ENCODE peak calls at places on chromosome 2, in nine cellular contexts. W is fibroblast of pulmonary artery; Q is SK-N-MC; L is K562; K is activated CD4-positive, CD25-positive, alpha-beta regulatory T cell treated with anti-CD3 and anti-CD28 coated beads, Interleukin-2, amount 50 U/mL, for 72 hours; S is COLO829; I is IMR-90; J is putamen; U is GM18507. E is an unnamed sample.

GRCh38 chr2:187302146-187302545 is 145.9 kb downstream of the CALCRL start:
- DNase-seq in W (peak), Q (no peak), J (no peak), S (no peak), L (no peak), I (peak), K (no peak), U (no peak), E (no peak)

GRCh38 chr2:9315280-9315847 is 108.0 kb downstream of the ITGB1BP1 start:
- DNase-seq in Q (no peak), U (no peak), S (no peak), L (no peak), I (no peak), K (no peak), J (no peak), W (no peak), E (no peak)

GRCh38 chr2:176383836-176384442 is 114.7 kb downstream of the MTX2 start:
- DNase-seq in Q (no peak), J (no peak), U (no peak), S (no peak), L (no peak), I (no peak), W (no peak), K (no peak), E (no peak)

GRCh38 chr2:95760839-95761525 is 169.2 kb downstream of the TRIM43 start:
- DNase-seq in J (peak), W (peak), I (peak), K (no peak), U (no peak), Q (no peak), S (peak), L (peak), E (peak)

GRCh38 chr2:240857039-240858008 is 11.3 kb upstream of the AGXT start:
- DNase-seq in L (no peak), S (no peak), Q (no peak), J (no peak), W (no peak), K (no peak), I (no peak), U (no peak), E (no peak)

GRCh38 chr2:30404354-30405265 is 42.4 kb upstream of the LCLAT1 start:
- DNase-seq in U (no peak), S (no peak), J (no peak), W (peak), L (no peak), I (peak), Q (no peak), K (no peak), E (peak)

GRCh38 chr2:76821731-76822130 is 700.4 kb downstream of the LRRTM4 start:
- DNase-seq in U (no peak), Q (no peak), L (no peak), J (no peak), S (no peak), K (no peak), W (no peak), I (no peak), E (no peak)

GRCh38 chr2:228774548-228774947 is 496.5 kb downstream of the PID1 start:
- DNase-seq in Q (no peak), L (no peak), J (no peak), K (no peak), I (no peak), U (no peak), W (no peak), S (no peak), E (no peak)

GRCh38 chr2:19747310-19748072 is 154.3 kb downstream of the TTC32 start:
- DNase-seq in J (peak), S (no peak), W (no peak), U (no peak), K (no peak), I (peak), Q (no peak), L (no peak), E (no peak)

GRCh38 chr2:152452256-152452973 is 117.4 kb downstream of the FMNL2 start:
- DNase-seq in J (no peak), L (no peak), S (no peak), U (no peak), K (no peak), I (no peak), Q (no peak), W (no peak), E (no peak)

GRCh38 chr2:123080331-123080730 is 944.8 kb upstream of the CNTNAP5 start:
- DNase-seq in L (no peak), U (no peak), J (no peak), S (no peak), K (no peak), W (peak), I (no peak), Q (no peak), E (no peak)

GRCh38 chr2:172279214-172279613 is 148.2 kb upstream of the ITGA6 start:
- DNase-seq in W (no peak), I (no peak), L (no peak), J (no peak), K (no peak), S (no peak), Q (no peak), U (no peak), E (no peak)

GRCh38 chr2:69046221-69046662 is 33.3 kb downstream of the ANTXR1 start:
- DNase-seq in L (no peak), K (no peak), W (peak), J (no peak), I (peak), U (no peak), S (no peak), Q (no peak), E (peak)

GRCh38 chr2:15943378-15943851 is 3.1 kb downstream of the MYCN start:
- DNase-seq in S (no peak), J (peak), W (no peak), U (no peak), I (no peak), L (peak), K (no peak), Q (no peak), E (no peak)

GRCh38 chr2:37365669-37366068 is 21.2 kb downstream of the QPCT start:
- DNase-seq in U (no peak), L (no peak), Q (no peak), I (no peak), J (no peak), S (no peak), W (no peak), K (no peak), E (no peak)

GRCh38 chr2:180662555-180662954 is 317.9 kb upstream of the UBE2E3 start:
- DNase-seq in Q (no peak), J (no peak), S (no peak), U (no peak), I (no peak), K (no peak), L (no peak), W (no peak), E (no peak)

GRCh38 chr2:176514805-176515500 is 245.7 kb downstream of the MTX2 start:
- DNase-seq in J (no peak), K (no peak), I (no peak), S (no peak), W (no peak), Q (no peak), L (no peak), U (no peak), E (no peak)

GRCh38 chr2:216683846-216684245 is 11.5 kb downstream of the IGFBP5 start:
- DNase-seq in S (no peak), I (peak), Q (no peak), U (no peak), L (no peak), W (peak), K (no peak), J (no peak), E (peak)

GRCh38 chr2:28538652-28539051 is 42.8 kb downstream of the PLB1 start:
- DNase-seq in Q (no peak), L (no peak), K (no peak), J (no peak), U (no peak), S (no peak), I (no peak), W (no peak), E (no peak)

GRCh38 chr2:164145093-164145987 is 409.5 kb upstream of the FIGN start:
- DNase-seq in W (peak), J (no peak), K (no peak), L (no peak), I (peak), S (no peak), Q (no peak), U (no peak), E (no peak)

GRCh38 chr2:127737892-127738291 is 36.6 kb downstream of the SFT2D3 start:
- DNase-seq in I (peak), Q (no peak), S (no peak), W (no peak), J (no peak), L (no peak), U (no peak), K (no peak), E (no peak)

GRCh38 chr2:174969091-174969734 is 36.0 kb downstream of the CHN1 start:
- DNase-seq in J (no peak), W (no peak), K (no peak), U (no peak), I (no peak), S (no peak), Q (no peak), L (no peak), E (no peak)

E was measured in AG09319.